ENCODE peak calls at places on chromosomes 12 and 14, in seven cellular contexts. A, W, D, B, Y, G and F are unnamed samples.

GRCh38 chr12:124925117-124925516 is 10.7 kb upstream of the UBC start:
- DNase-seq in Y (no peak), D (no peak), B (no peak), A (no peak), G (no peak), W (no peak), F (peak; percentile 62)

GRCh38 chr14:71597955-71598659 is 334.1 kb upstream of the RGS6 start:
- DNase-seq in Y (no peak), D (no peak), A (no peak), B (no peak), W (no peak), G (no peak), F (no peak)

GRCh38 chr12:3038931-3039510 is 38.2 kb upstream of the TSPAN9 start:
- DNase-seq in D (no peak), Y (no peak), W (no peak), A (no peak), B (no peak), G (no peak), F (no peak)

GRCh38 chr12:77372469-77372868 is 307.1 kb upstream of the E2F7 start:
- DNase-seq in Y (no peak), B (no peak), G (no peak), D (no peak), A (no peak), W (no peak), F (no peak)

GRCh38 chr14:61290686-61291085 is 9.5 kb upstream of the TMEM30B start:
- DNase-seq in A (no peak), G (no peak), D (no peak), W (no peak), Y (no peak), B (no peak), F (no peak)

GRCh38 chr12:130127909-130128763 is 34.1 kb upstream of the FZD10 start:
- DNase-seq in W (no peak), Y (no peak), D (no peak), G (peak; percentile 24), B (no peak), A (no peak), F (peak; percentile 69)

GRCh38 chr14:99654235-99655000 is 9.5 kb downstream of the HHIPL1 start:
- DNase-seq in B (no peak), Y (no peak), W (peak; percentile 28), D (peak; percentile 81), A (peak; percentile 39), G (peak; percentile 70), F (no peak)

GRCh38 chr14:61147369-61147897 is 133.7 kb downstream of the TMEM30B start:
- DNase-seq in A (no peak), D (peak; percentile 84), G (no peak), W (no peak), B (no peak), Y (no peak), F (no peak)

GRCh38 chr12:79555006-79555925 is 135.5 kb downstream of the PAWR start:
- DNase-seq in A (no peak), D (peak; percentile 79), G (no peak), W (no peak), Y (no peak), B (no peak), F (no peak)

GRCh38 chr14:32572867-32573149 is 243.7 kb downstream of the AKAP6 start:
- DNase-seq in B (no peak), D (no peak), Y (no peak), W (no peak), G (no peak), A (no peak), F (no peak)

GRCh38 chr12:51994959-51995358 is 11.8 kb upstream of the TAMALIN start:
- DNase-seq in Y (no peak), A (no peak), G (no peak), W (no peak), B (no peak), D (peak; percentile 57), F (no peak)

GRCh38 chr14:76768201-76768656 is 7.0 kb downstream of the VASH1 start:
- DNase-seq in B (no peak), Y (peak; percentile 57), W (no peak), A (peak; percentile 73), D (no peak), G (peak; percentile 23), F (peak; percentile 88)

GRCh38 chr12:108875682-108876361 is 4.1 kb upstream of the DAO start:
- DNase-seq in Y (no peak), W (no peak), B (no peak), G (no peak), D (no peak), A (no peak), F (no peak)

GRCh38 chr14:49921401-49921800 is 28.5 kb downstream of the ARF6 start:
- DNase-seq in D (no peak), G (no peak), A (no peak), B (no peak), Y (no peak), W (no peak), F (no peak)

GRCh38 chr12:54701940-54702592 is 53.9 kb upstream of the DCD start:
- DNase-seq in W (peak; percentile 61), A (no peak), Y (peak; percentile 32), D (peak; percentile 41), B (no peak), G (no peak), F (no peak)

GRCh38 chr12:72747460-72747859 is 475.3 kb downstream of the TRHDE start:
- DNase-seq in D (no peak), W (no peak), G (no peak), B (no peak), Y (no peak), A (no peak), F (no peak)

GRCh38 chr14:51546603-51547258 is 105.0 kb upstream of the FRMD6 start:
- DNase-seq in W (no peak), B (no peak), A (no peak), D (no peak), Y (no peak), G (no peak), F (no peak)

GRCh38 chr14:66359500-66359899 is 126.7 kb upstream of the CCDC196 start:
- DNase-seq in G (no peak), A (no peak), W (peak; percentile 46), B (no peak), Y (peak; percentile 6), D (peak; percentile 64), F (no peak)

GRCh38 chr14:105529506-105530445 is 3.4 kb downstream of the TMEM121 start:
- DNase-seq in D (no peak), G (no peak), B (no peak), W (no peak), Y (peak; percentile 49), A (no peak), F (peak; percentile 89)

DNA sequence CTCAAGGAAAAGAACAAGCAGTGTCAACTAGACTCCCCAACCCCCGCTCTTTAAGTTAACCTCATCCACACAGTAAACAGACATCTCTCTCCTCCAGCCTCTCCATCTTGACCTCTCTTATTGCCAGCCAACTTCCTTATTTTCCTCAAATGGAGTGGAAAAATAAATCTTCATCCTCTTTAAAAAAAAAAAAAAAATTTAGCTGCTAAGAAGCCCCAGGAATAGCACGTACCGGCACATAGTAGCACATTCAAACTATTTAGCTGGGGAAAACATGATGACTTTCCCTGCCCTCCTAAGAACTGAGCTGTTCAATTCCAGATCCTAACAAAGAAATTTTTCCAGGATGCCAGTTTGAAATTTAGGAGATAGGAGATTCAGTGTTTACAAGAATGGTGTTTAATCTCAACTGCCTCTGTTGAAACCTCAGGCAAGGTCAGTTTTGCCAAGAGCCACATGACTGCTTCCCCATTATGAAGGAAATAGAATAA is 90.8 kb downstream of the EPS8 start:
- DNase-seq in B (no peak), W (no peak), A (no peak), G (no peak), Y (no peak), D (no peak), F (no peak)
- H3K27ac ChIP-seq in B (peak overlapping the region; percentile 72), W (no peak overlapping the region), A (peak overlapping the region; percentile 81), G (peak overlapping the region; percentile 82), Y (no peak overlapping the region), D (no peak overlapping the region), F (peak overlapping the region; percentile 76)

DNA sequence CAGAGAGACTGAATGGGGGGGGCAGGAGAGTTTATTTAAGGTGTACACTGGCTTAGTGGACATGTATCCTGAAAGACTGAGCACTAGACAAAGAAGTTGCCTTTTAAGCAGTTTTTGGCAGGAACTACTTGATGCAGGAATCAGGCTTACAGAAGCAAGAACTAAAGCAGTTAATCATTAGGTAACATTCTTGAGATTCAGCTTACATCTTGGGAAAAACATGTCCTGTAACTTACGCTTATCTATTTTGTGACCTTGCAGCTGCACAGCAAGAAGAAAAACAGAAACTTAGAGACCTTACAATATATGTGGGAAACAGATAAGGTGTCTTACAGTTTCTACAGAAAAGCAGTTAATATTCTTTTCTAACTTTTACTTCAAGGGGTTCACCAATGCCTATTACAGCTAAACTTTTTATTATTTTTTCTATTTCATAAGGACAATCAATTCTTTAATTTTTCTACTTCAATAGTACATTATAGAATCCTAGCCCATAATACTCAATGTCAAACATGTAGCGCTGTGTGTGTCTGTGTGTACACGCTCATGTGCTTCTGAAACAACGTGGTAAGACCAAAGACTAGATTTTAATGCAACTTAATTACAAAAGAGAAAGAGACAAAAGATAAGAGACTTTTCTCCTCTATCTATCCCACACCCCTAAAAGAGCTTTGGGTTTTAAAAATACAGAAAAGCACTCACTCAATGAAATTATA is 276.9 kb downstream of the PRKD1 start:
- DNase-seq in D (no peak), A (no peak), B (no peak), Y (peak; percentile 7), G (no peak), W (no peak), F (no peak)
- H3K27ac ChIP-seq in D (no peak overlapping the region), A (no peak overlapping the region), B (no peak overlapping the region), Y (peak overlapping the region; percentile 84), G (no peak overlapping the region), W (no peak overlapping the region), F (no peak overlapping the region)

DNA sequence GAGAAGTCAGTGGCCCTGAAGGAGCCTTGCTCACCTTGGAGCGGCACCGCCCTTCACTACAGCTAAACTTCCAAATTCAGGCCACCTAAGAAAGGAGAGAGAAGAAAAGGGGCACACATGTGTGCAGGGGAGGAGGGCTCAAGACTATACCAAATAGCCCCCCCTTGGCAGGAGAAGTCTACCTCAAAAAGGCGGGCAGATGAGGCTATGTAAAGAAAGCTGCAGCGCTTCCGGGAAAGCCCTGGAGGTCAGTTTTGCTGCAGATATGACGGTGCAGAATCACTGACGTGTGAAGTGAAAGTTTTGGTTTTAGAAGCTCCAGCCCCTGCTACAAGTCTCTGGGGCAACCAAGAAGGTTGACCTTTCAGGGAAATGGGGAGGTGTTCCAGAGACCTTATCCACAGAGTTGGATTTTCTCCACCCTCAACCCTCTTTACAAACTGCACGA is 48.2 kb upstream of the PNMA1 start:
- DNase-seq in D (no peak), Y (no peak), A (no peak), B (no peak), G (no peak), W (no peak), F (no peak)
- H3K27ac ChIP-seq in D (no peak overlapping the region), Y (peak overlapping the region; percentile 78), A (peak overlapping the region; percentile 100), B (peak overlapping the region; percentile 96), G (peak overlapping the region; percentile 95), W (peak overlapping the region; percentile 98), F (peak overlapping the region; percentile 96)

DNA sequence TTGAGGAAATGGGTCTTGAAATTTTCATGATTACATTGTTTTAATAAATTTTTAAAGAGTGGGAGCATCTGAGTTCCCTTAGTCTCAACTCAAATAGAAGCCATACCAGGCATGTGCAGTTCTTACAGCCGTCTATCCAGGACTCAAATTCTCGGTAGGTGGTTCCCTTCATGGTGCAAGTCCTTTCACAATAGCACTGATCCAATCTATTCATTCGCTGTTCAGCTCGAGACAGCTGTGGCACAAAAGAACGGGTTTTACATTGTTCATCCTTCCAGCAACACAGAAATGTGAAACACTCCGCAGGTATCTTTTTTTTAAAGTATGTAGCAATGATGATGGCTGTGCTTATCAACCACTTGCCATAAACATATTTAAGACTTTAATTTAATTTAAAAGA is 100.2 kb downstream of the NELL2 start:
- DNase-seq in Y (no peak), G (no peak), W (no peak), B (no peak), D (no peak), A (no peak), F (no peak)
- H3K27ac ChIP-seq in Y (no peak overlapping the region), G (no peak overlapping the region), W (no peak overlapping the region), B (no peak overlapping the region), D (no peak overlapping the region), A (no peak overlapping the region), F (no peak overlapping the region)